ENCODE peak calls at places on chromosome 4, in ten cellular contexts. One of them, this sample, is unnamed.

GRCh38 chr4:5751918-5752802 is 41.2 kb downstream of the EVC start:
- DNase-seq in neural progenitor cell: peak; percentile 58
- DNase-seq in AG09319: no peak
- DNase-seq in Kasumi-1: no peak
- DNase-seq in NCI-H1105: no peak
- DNase-seq in SW480: no peak
- DNase-seq in brain pericyte: no peak
- DNase-seq in Ammon's horn: no peak
- DNase-seq in activated CD4-positive, alpha-beta T cell treated with anti-CD3 and anti-CD28 coated beads, Interleukin-2, amount 50 U/mL, for 1 hour: no peak
- DNase-seq in stimulated activated CD4-positive, alpha-beta T cell treated with anti-CD3 and anti-CD28 coated beads, Interleukin-4, amount 100 ng/mL, for 24 hours: no peak
- DNase-seq in this sample: peak; percentile 82

GRCh38 chr4:94338681-94339351 is 3.8 kb downstream of the HPGDS start:
- DNase-seq in stimulated activated CD4-positive, alpha-beta T cell treated with anti-CD3 and anti-CD28 coated beads, Interleukin-4, amount 100 ng/mL, for 24 hours: no peak
- DNase-seq in Kasumi-1: no peak
- DNase-seq in Ammon's horn: no peak
- DNase-seq in NCI-H1105: no peak
- DNase-seq in activated CD4-positive, alpha-beta T cell treated with anti-CD3 and anti-CD28 coated beads, Interleukin-2, amount 50 U/mL, for 1 hour: no peak
- DNase-seq in brain pericyte: no peak
- DNase-seq in AG09319: no peak
- DNase-seq in SW480: no peak
- DNase-seq in neural progenitor cell: no peak
- DNase-seq in this sample: no peak

GRCh38 chr4:174763454-174764104 is 65.5 kb downstream of the GLRA3 start:
- DNase-seq in stimulated activated CD4-positive, alpha-beta T cell treated with anti-CD3 and anti-CD28 coated beads, Interleukin-4, amount 100 ng/mL, for 24 hours: no peak
- DNase-seq in activated CD4-positive, alpha-beta T cell treated with anti-CD3 and anti-CD28 coated beads, Interleukin-2, amount 50 U/mL, for 1 hour: no peak
- DNase-seq in SW480: no peak
- DNase-seq in neural progenitor cell: no peak
- DNase-seq in NCI-H1105: no peak
- DNase-seq in AG09319: no peak
- DNase-seq in brain pericyte: no peak
- DNase-seq in Ammon's horn: no peak
- DNase-seq in Kasumi-1: no peak
- DNase-seq in this sample: no peak

GRCh38 chr4:2256156-2256731 is 5.7 kb downstream of the MXD4 start:
- DNase-seq in AG09319: no peak
- DNase-seq in brain pericyte: no peak
- DNase-seq in activated CD4-positive, alpha-beta T cell treated with anti-CD3 and anti-CD28 coated beads, Interleukin-2, amount 50 U/mL, for 1 hour: no peak
- DNase-seq in NCI-H1105: no peak
- DNase-seq in Kasumi-1: no peak
- DNase-seq in stimulated activated CD4-positive, alpha-beta T cell treated with anti-CD3 and anti-CD28 coated beads, Interleukin-4, amount 100 ng/mL, for 24 hours: peak; percentile 3
- DNase-seq in SW480: no peak
- DNase-seq in Ammon's horn: no peak
- DNase-seq in neural progenitor cell: no peak
- DNase-seq in this sample: peak; percentile 3

GRCh38 chr4:184170996-184171395 is 46.7 kb downstream of the ENPP6 start:
- DNase-seq in NCI-H1105: no peak
- DNase-seq in SW480: peak; percentile 48
- DNase-seq in activated CD4-positive, alpha-beta T cell treated with anti-CD3 and anti-CD28 coated beads, Interleukin-2, amount 50 U/mL, for 1 hour: no peak
- DNase-seq in neural progenitor cell: peak; percentile 56
- DNase-seq in AG09319: no peak
- DNase-seq in Kasumi-1: no peak
- DNase-seq in stimulated activated CD4-positive, alpha-beta T cell treated with anti-CD3 and anti-CD28 coated beads, Interleukin-4, amount 100 ng/mL, for 24 hours: no peak
- DNase-seq in Ammon's horn: no peak
- DNase-seq in brain pericyte: no peak
- DNase-seq in this sample: peak; percentile 58

GRCh38 chr4:99815597-99816011 is 1.0 kb upstream of the DAPP1 start:
- DNase-seq in Kasumi-1: no peak
- DNase-seq in SW480: peak; percentile 9
- DNase-seq in activated CD4-positive, alpha-beta T cell treated with anti-CD3 and anti-CD28 coated beads, Interleukin-2, amount 50 U/mL, for 1 hour: no peak
- DNase-seq in NCI-H1105: peak; percentile 44
- DNase-seq in brain pericyte: no peak
- DNase-seq in AG09319: no peak
- DNase-seq in stimulated activated CD4-positive, alpha-beta T cell treated with anti-CD3 and anti-CD28 coated beads, Interleukin-4, amount 100 ng/mL, for 24 hours: no peak
- DNase-seq in Ammon's horn: no peak
- DNase-seq in neural progenitor cell: no peak
- DNase-seq in this sample: peak; percentile 20

GRCh38 chr4:189136462-189136861 is 804.2 kb upstream of the FRG1 start:
- DNase-seq in neural progenitor cell: no peak
- DNase-seq in Ammon's horn: no peak
- DNase-seq in AG09319: no peak
- DNase-seq in NCI-H1105: no peak
- DNase-seq in brain pericyte: no peak
- DNase-seq in activated CD4-positive, alpha-beta T cell treated with anti-CD3 and anti-CD28 coated beads, Interleukin-2, amount 50 U/mL, for 1 hour: no peak
- DNase-seq in Kasumi-1: no peak
- DNase-seq in stimulated activated CD4-positive, alpha-beta T cell treated with anti-CD3 and anti-CD28 coated beads, Interleukin-4, amount 100 ng/mL, for 24 hours: no peak
- DNase-seq in SW480: no peak
- DNase-seq in this sample: no peak

GRCh38 chr4:68912807-68913206 is 38.8 kb downstream of the UGT2A3 start:
- DNase-seq in activated CD4-positive, alpha-beta T cell treated with anti-CD3 and anti-CD28 coated beads, Interleukin-2, amount 50 U/mL, for 1 hour: no peak
- DNase-seq in Kasumi-1: no peak
- DNase-seq in SW480: no peak
- DNase-seq in stimulated activated CD4-positive, alpha-beta T cell treated with anti-CD3 and anti-CD28 coated beads, Interleukin-4, amount 100 ng/mL, for 24 hours: no peak
- DNase-seq in NCI-H1105: no peak
- DNase-seq in Ammon's horn: no peak
- DNase-seq in brain pericyte: no peak
- DNase-seq in AG09319: no peak
- DNase-seq in neural progenitor cell: no peak
- DNase-seq in this sample: no peak

GRCh38 chr4:27278615-27279014 is 418.0 kb downstream of the STIM2 start:
- DNase-seq in activated CD4-positive, alpha-beta T cell treated with anti-CD3 and anti-CD28 coated beads, Interleukin-2, amount 50 U/mL, for 1 hour: no peak
- DNase-seq in Kasumi-1: peak; percentile 52
- DNase-seq in brain pericyte: no peak
- DNase-seq in NCI-H1105: no peak
- DNase-seq in neural progenitor cell: peak; percentile 81
- DNase-seq in AG09319: no peak
- DNase-seq in stimulated activated CD4-positive, alpha-beta T cell treated with anti-CD3 and anti-CD28 coated beads, Interleukin-4, amount 100 ng/mL, for 24 hours: no peak
- DNase-seq in SW480: no peak
- DNase-seq in Ammon's horn: no peak
- DNase-seq in this sample: peak; percentile 72

GRCh38 chr4:184792950-184793555 is 32.7 kb downstream of the ACSL1 start:
- DNase-seq in Ammon's horn: no peak
- DNase-seq in activated CD4-positive, alpha-beta T cell treated with anti-CD3 and anti-CD28 coated beads, Interleukin-2, amount 50 U/mL, for 1 hour: peak; percentile 14
- DNase-seq in stimulated activated CD4-positive, alpha-beta T cell treated with anti-CD3 and anti-CD28 coated beads, Interleukin-4, amount 100 ng/mL, for 24 hours: peak; percentile 68
- DNase-seq in NCI-H1105: no peak
- DNase-seq in neural progenitor cell: no peak
- DNase-seq in AG09319: peak; percentile 34
- DNase-seq in Kasumi-1: peak; percentile 82
- DNase-seq in SW480: peak; percentile 95
- DNase-seq in brain pericyte: peak; percentile 70
- DNase-seq in this sample: no peak

GRCh38 chr4:74545488-74545887 is 100.6 kb downstream of the AREG start:
- DNase-seq in activated CD4-positive, alpha-beta T cell treated with anti-CD3 and anti-CD28 coated beads, Interleukin-2, amount 50 U/mL, for 1 hour: no peak
- DNase-seq in stimulated activated CD4-positive, alpha-beta T cell treated with anti-CD3 and anti-CD28 coated beads, Interleukin-4, amount 100 ng/mL, for 24 hours: no peak
- DNase-seq in AG09319: no peak
- DNase-seq in neural progenitor cell: no peak
- DNase-seq in SW480: no peak
- DNase-seq in Ammon's horn: no peak
- DNase-seq in NCI-H1105: no peak
- DNase-seq in Kasumi-1: no peak
- DNase-seq in brain pericyte: no peak
- DNase-seq in this sample: no peak

GRCh38 chr4:42655248-42655647 is 1.7 kb downstream of the ATP8A1 start:
- DNase-seq in Ammon's horn: no peak
- DNase-seq in Kasumi-1: peak; percentile 64
- DNase-seq in AG09319: no peak
- DNase-seq in SW480: no peak
- DNase-seq in NCI-H1105: no peak
- DNase-seq in activated CD4-positive, alpha-beta T cell treated with anti-CD3 and anti-CD28 coated beads, Interleukin-2, amount 50 U/mL, for 1 hour: no peak
- DNase-seq in brain pericyte: no peak
- DNase-seq in stimulated activated CD4-positive, alpha-beta T cell treated with anti-CD3 and anti-CD28 coated beads, Interleukin-4, amount 100 ng/mL, for 24 hours: no peak
- DNase-seq in neural progenitor cell: no peak
- DNase-seq in this sample: no peak

GRCh38 chr4:52299120-52299519 is 248.0 kb downstream of the SPATA18 start:
- DNase-seq in neural progenitor cell: no peak
- DNase-seq in NCI-H1105: no peak
- DNase-seq in Ammon's horn: peak; percentile 46
- DNase-seq in SW480: no peak
- DNase-seq in AG09319: no peak
- DNase-seq in activated CD4-positive, alpha-beta T cell treated with anti-CD3 and anti-CD28 coated beads, Interleukin-2, amount 50 U/mL, for 1 hour: no peak
- DNase-seq in Kasumi-1: no peak
- DNase-seq in brain pericyte: no peak
- DNase-seq in stimulated activated CD4-positive, alpha-beta T cell treated with anti-CD3 and anti-CD28 coated beads, Interleukin-4, amount 100 ng/mL, for 24 hours: no peak
- DNase-seq in this sample: no peak

GRCh38 chr4:183098080-183098722 is 856 bp upstream of the WWC2 start:
- DNase-seq in Kasumi-1: no peak
- DNase-seq in activated CD4-positive, alpha-beta T cell treated with anti-CD3 and anti-CD28 coated beads, Interleukin-2, amount 50 U/mL, for 1 hour: peak; percentile 8
- DNase-seq in stimulated activated CD4-positive, alpha-beta T cell treated with anti-CD3 and anti-CD28 coated beads, Interleukin-4, amount 100 ng/mL, for 24 hours: no peak
- DNase-seq in brain pericyte: no peak
- DNase-seq in SW480: peak; percentile 25
- DNase-seq in NCI-H1105: no peak
- DNase-seq in AG09319: no peak
- DNase-seq in Ammon's horn: peak; percentile 8
- DNase-seq in neural progenitor cell: peak; percentile 75
- DNase-seq in this sample: peak; percentile 69

GRCh38 chr4:72531322-72531721 is 37.7 kb downstream of the ADAMTS3 start:
- DNase-seq in stimulated activated CD4-positive, alpha-beta T cell treated with anti-CD3 and anti-CD28 coated beads, Interleukin-4, amount 100 ng/mL, for 24 hours: no peak
- DNase-seq in neural progenitor cell: no peak
- DNase-seq in NCI-H1105: no peak
- DNase-seq in AG09319: no peak
- DNase-seq in Ammon's horn: no peak
- DNase-seq in SW480: no peak
- DNase-seq in Kasumi-1: no peak
- DNase-seq in brain pericyte: no peak
- DNase-seq in activated CD4-positive, alpha-beta T cell treated with anti-CD3 and anti-CD28 coated beads, Interleukin-2, amount 50 U/mL, for 1 hour: no peak
- DNase-seq in this sample: no peak

GRCh38 chr4:171203425-171203824 is 609.8 kb upstream of the GALNTL6 start:
- DNase-seq in AG09319: no peak
- DNase-seq in NCI-H1105: no peak
- DNase-seq in brain pericyte: peak; percentile 49
- DNase-seq in SW480: no peak
- DNase-seq in activated CD4-positive, alpha-beta T cell treated with anti-CD3 and anti-CD28 coated beads, Interleukin-2, amount 50 U/mL, for 1 hour: no peak
- DNase-seq in neural progenitor cell: no peak
- DNase-seq in Ammon's horn: no peak
- DNase-seq in Kasumi-1: no peak
- DNase-seq in stimulated activated CD4-positive, alpha-beta T cell treated with anti-CD3 and anti-CD28 coated beads, Interleukin-4, amount 100 ng/mL, for 24 hours: no peak
- DNase-seq in this sample: no peak

GRCh38 chr4:27011401-27011800 is 150.8 kb downstream of the STIM2 start:
- DNase-seq in brain pericyte: no peak
- DNase-seq in SW480: no peak
- DNase-seq in NCI-H1105: no peak
- DNase-seq in AG09319: no peak
- DNase-seq in Kasumi-1: no peak
- DNase-seq in Ammon's horn: no peak
- DNase-seq in activated CD4-positive, alpha-beta T cell treated with anti-CD3 and anti-CD28 coated beads, Interleukin-2, amount 50 U/mL, for 1 hour: no peak
- DNase-seq in neural progenitor cell: no peak
- DNase-seq in stimulated activated CD4-positive, alpha-beta T cell treated with anti-CD3 and anti-CD28 coated beads, Interleukin-4, amount 100 ng/mL, for 24 hours: no peak
- DNase-seq in this sample: no peak

GRCh38 chr4:65865489-65865888 is 195.2 kb upstream of the EPHA5 start:
- DNase-seq in neural progenitor cell: peak; percentile 34
- DNase-seq in activated CD4-positive, alpha-beta T cell treated with anti-CD3 and anti-CD28 coated beads, Interleukin-2, amount 50 U/mL, for 1 hour: no peak
- DNase-seq in SW480: peak; percentile 0
- DNase-seq in stimulated activated CD4-positive, alpha-beta T cell treated with anti-CD3 and anti-CD28 coated beads, Interleukin-4, amount 100 ng/mL, for 24 hours: no peak
- DNase-seq in brain pericyte: no peak
- DNase-seq in Kasumi-1: peak; percentile 64
- DNase-seq in Ammon's horn: no peak
- DNase-seq in NCI-H1105: no peak
- DNase-seq in AG09319: no peak
- DNase-seq in this sample: peak; percentile 13

GRCh38 chr4:15001248-15001824 is 945 bp upstream of the CPEB2 start:
- DNase-seq in activated CD4-positive, alpha-beta T cell treated with anti-CD3 and anti-CD28 coated beads, Interleukin-2, amount 50 U/mL, for 1 hour: peak; percentile 45
- DNase-seq in SW480: peak; percentile 78
- DNase-seq in Kasumi-1: peak; percentile 55
- DNase-seq in neural progenitor cell: peak; percentile 73
- DNase-seq in NCI-H1105: peak; percentile 58
- DNase-seq in AG09319: peak; percentile 85
- DNase-seq in brain pericyte: peak; percentile 71
- DNase-seq in Ammon's horn: peak; percentile 85
- DNase-seq in stimulated activated CD4-positive, alpha-beta T cell treated with anti-CD3 and anti-CD28 coated beads, Interleukin-4, amount 100 ng/mL, for 24 hours: peak; percentile 47
- DNase-seq in this sample: peak; percentile 21

GRCh38 chr4:186554485-186554884 is 882 bp downstream of the MTNR1A start:
- DNase-seq in stimulated activated CD4-positive, alpha-beta T cell treated with anti-CD3 and anti-CD28 coated beads, Interleukin-4, amount 100 ng/mL, for 24 hours: no peak
- DNase-seq in brain pericyte: no peak
- DNase-seq in SW480: peak; percentile 74
- DNase-seq in Ammon's horn: peak; percentile 7
- DNase-seq in Kasumi-1: no peak
- DNase-seq in AG09319: no peak
- DNase-seq in NCI-H1105: peak; percentile 46
- DNase-seq in neural progenitor cell: peak; percentile 72
- DNase-seq in activated CD4-positive, alpha-beta T cell treated with anti-CD3 and anti-CD28 coated beads, Interleukin-2, amount 50 U/mL, for 1 hour: no peak
- DNase-seq in this sample: peak; percentile 57

GRCh38 chr4:82811838-82812672 is 13.5 kb upstream of the SCD5 start:
- DNase-seq in AG09319: no peak
- DNase-seq in NCI-H1105: no peak
- DNase-seq in stimulated activated CD4-positive, alpha-beta T cell treated with anti-CD3 and anti-CD28 coated beads, Interleukin-4, amount 100 ng/mL, for 24 hours: no peak
- DNase-seq in activated CD4-positive, alpha-beta T cell treated with anti-CD3 and anti-CD28 coated beads, Interleukin-2, amount 50 U/mL, for 1 hour: no peak
- DNase-seq in brain pericyte: peak; percentile 40
- DNase-seq in neural progenitor cell: peak; percentile 80
- DNase-seq in SW480: no peak
- DNase-seq in Ammon's horn: no peak
- DNase-seq in Kasumi-1: no peak
- DNase-seq in this sample: peak; percentile 69

GRCh38 chr4:139951051-139951450 is 202.9 kb downstream of the MAML3 start:
- DNase-seq in NCI-H1105: no peak
- DNase-seq in activated CD4-positive, alpha-beta T cell treated with anti-CD3 and anti-CD28 coated beads, Interleukin-2, amount 50 U/mL, for 1 hour: no peak
- DNase-seq in Ammon's horn: peak; percentile 28
- DNase-seq in stimulated activated CD4-positive, alpha-beta T cell treated with anti-CD3 and anti-CD28 coated beads, Interleukin-4, amount 100 ng/mL, for 24 hours: peak; percentile 5
- DNase-seq in Kasumi-1: no peak
- DNase-seq in AG09319: no peak
- DNase-seq in neural progenitor cell: no peak
- DNase-seq in brain pericyte: peak; percentile 33
- DNase-seq in SW480: no peak
- DNase-seq in this sample: no peak

GRCh38 chr4:150007512-150007911 is 70.7 kb upstream of the DCLK2 start:
- DNase-seq in AG09319: no peak
- DNase-seq in SW480: peak; percentile 2
- DNase-seq in neural progenitor cell: no peak
- DNase-seq in brain pericyte: no peak
- DNase-seq in activated CD4-positive, alpha-beta T cell treated with anti-CD3 and anti-CD28 coated beads, Interleukin-2, amount 50 U/mL, for 1 hour: no peak
- DNase-seq in Ammon's horn: no peak
- DNase-seq in Kasumi-1: no peak
- DNase-seq in stimulated activated CD4-positive, alpha-beta T cell treated with anti-CD3 and anti-CD28 coated beads, Interleukin-4, amount 100 ng/mL, for 24 hours: no peak
- DNase-seq in NCI-H1105: no peak
- DNase-seq in this sample: no peak

GRCh38 chr4:162104459-162105124 is 59.2 kb downstream of the FSTL5 start:
- DNase-seq in brain pericyte: no peak
- DNase-seq in AG09319: no peak
- DNase-seq in SW480: no peak
- DNase-seq in NCI-H1105: no peak
- DNase-seq in Kasumi-1: no peak
- DNase-seq in Ammon's horn: no peak
- DNase-seq in stimulated activated CD4-positive, alpha-beta T cell treated with anti-CD3 and anti-CD28 coated beads, Interleukin-4, amount 100 ng/mL, for 24 hours: no peak
- DNase-seq in activated CD4-positive, alpha-beta T cell treated with anti-CD3 and anti-CD28 coated beads, Interleukin-2, amount 50 U/mL, for 1 hour: no peak
- DNase-seq in neural progenitor cell: no peak
- DNase-seq in this sample: no peak

GRCh38 chr4:188714907-188715306 is 575.7 kb downstream of the TRIML1 start:
- DNase-seq in AG09319: peak; percentile 27
- DNase-seq in Ammon's horn: no peak
- DNase-seq in stimulated activated CD4-positive, alpha-beta T cell treated with anti-CD3 and anti-CD28 coated beads, Interleukin-4, amount 100 ng/mL, for 24 hours: no peak
- DNase-seq in SW480: no peak
- DNase-seq in activated CD4-positive, alpha-beta T cell treated with anti-CD3 and anti-CD28 coated beads, Interleukin-2, amount 50 U/mL, for 1 hour: no peak
- DNase-seq in NCI-H1105: no peak
- DNase-seq in brain pericyte: no peak
- DNase-seq in Kasumi-1: no peak
- DNase-seq in neural progenitor cell: no peak
- DNase-seq in this sample: no peak

GRCh38 chr4:111717916-111718315 is 427.3 kb upstream of the FAM241A start:
- DNase-seq in SW480: no peak
- DNase-seq in brain pericyte: no peak
- DNase-seq in AG09319: no peak
- DNase-seq in NCI-H1105: no peak
- DNase-seq in Ammon's horn: no peak
- DNase-seq in Kasumi-1: no peak
- DNase-seq in stimulated activated CD4-positive, alpha-beta T cell treated with anti-CD3 and anti-CD28 coated beads, Interleukin-4, amount 100 ng/mL, for 24 hours: no peak
- DNase-seq in activated CD4-positive, alpha-beta T cell treated with anti-CD3 and anti-CD28 coated beads, Interleukin-2, amount 50 U/mL, for 1 hour: no peak
- DNase-seq in neural progenitor cell: no peak
- DNase-seq in this sample: no peak

This sample was measured in iPS-NIHi11.